ENCODE peak calls at places on chromosomes 16 and 17, in five cellular contexts. One of them, this sample, is unnamed.

GRCh38 chr17:15966183-15966878 is 21.4 kb downstream of the ADORA2B start:
- DNase-seq in trophoblast cell: peak
- DNase-seq in IMR-90: peak
- DNase-seq in H9: peak
- DNase-seq in mesendoderm: peak
- DNase-seq in this sample: peak

GRCh38 chr17:79301469-79301868 is 226.8 kb downstream of the ENGASE start:
- DNase-seq in H9: no peak
- DNase-seq in mesendoderm: peak
- DNase-seq in trophoblast cell: no peak
- DNase-seq in IMR-90: no peak
- DNase-seq in this sample: no peak

GRCh38 chr17:38428150-38428642 is at the start of gene ARHGAP23:
- DNase-seq in IMR-90: peak
- DNase-seq in trophoblast cell: peak
- DNase-seq in mesendoderm: peak
- DNase-seq in H9: peak
- DNase-seq in this sample: no peak

GRCh38 chr17:49106366-49107210 is 26.0 kb upstream of the B4GALNT2 start:
- DNase-seq in IMR-90: peak
- DNase-seq in H9: no peak
- DNase-seq in mesendoderm: peak
- DNase-seq in trophoblast cell: peak
- DNase-seq in this sample: no peak

GRCh38 chr17:18946536-18946935 is 5.4 kb upstream of the SLC5A10 start:
- DNase-seq in H9: peak
- DNase-seq in IMR-90: peak
- DNase-seq in mesendoderm: peak
- DNase-seq in trophoblast cell: peak
- DNase-seq in this sample: no peak

GRCh38 chr17:30393491-30393890 is 14.8 kb downstream of the CPD start:
- DNase-seq in IMR-90: peak
- DNase-seq in mesendoderm: no peak
- DNase-seq in H9: no peak
- DNase-seq in trophoblast cell: no peak
- DNase-seq in this sample: no peak

GRCh38 chr17:45223541-45224528 is 2.1 kb downstream of the FMNL1 start:
- DNase-seq in H9: no peak
- DNase-seq in trophoblast cell: no peak
- DNase-seq in IMR-90: no peak
- DNase-seq in mesendoderm: no peak
- DNase-seq in this sample: no peak

GRCh38 chr17:83196088-83196765 is 116.8 kb downstream of the METRNL start:
- DNase-seq in mesendoderm: no peak
- DNase-seq in H9: no peak
- DNase-seq in IMR-90: peak
- DNase-seq in trophoblast cell: no peak
- DNase-seq in this sample: no peak

GRCh38 chr16:86880316-86881117 is 302.2 kb downstream of the FOXL1 start:
- DNase-seq in trophoblast cell: no peak
- DNase-seq in IMR-90: peak
- DNase-seq in H9: no peak
- DNase-seq in mesendoderm: no peak
- DNase-seq in this sample: no peak

GRCh38 chr16:11835891-11836652 is 15.3 kb downstream of the RSL1D1 start:
- DNase-seq in mesendoderm: peak
- DNase-seq in trophoblast cell: peak
- DNase-seq in H9: no peak
- DNase-seq in IMR-90: peak
- DNase-seq in this sample: no peak

GRCh38 chr17:36197389-36197708 is 791 bp upstream of the CCL3L1 start:
- DNase-seq in IMR-90: no peak
- DNase-seq in H9: no peak
- DNase-seq in mesendoderm: no peak
- DNase-seq in trophoblast cell: no peak
- DNase-seq in this sample: no peak

DNA sequence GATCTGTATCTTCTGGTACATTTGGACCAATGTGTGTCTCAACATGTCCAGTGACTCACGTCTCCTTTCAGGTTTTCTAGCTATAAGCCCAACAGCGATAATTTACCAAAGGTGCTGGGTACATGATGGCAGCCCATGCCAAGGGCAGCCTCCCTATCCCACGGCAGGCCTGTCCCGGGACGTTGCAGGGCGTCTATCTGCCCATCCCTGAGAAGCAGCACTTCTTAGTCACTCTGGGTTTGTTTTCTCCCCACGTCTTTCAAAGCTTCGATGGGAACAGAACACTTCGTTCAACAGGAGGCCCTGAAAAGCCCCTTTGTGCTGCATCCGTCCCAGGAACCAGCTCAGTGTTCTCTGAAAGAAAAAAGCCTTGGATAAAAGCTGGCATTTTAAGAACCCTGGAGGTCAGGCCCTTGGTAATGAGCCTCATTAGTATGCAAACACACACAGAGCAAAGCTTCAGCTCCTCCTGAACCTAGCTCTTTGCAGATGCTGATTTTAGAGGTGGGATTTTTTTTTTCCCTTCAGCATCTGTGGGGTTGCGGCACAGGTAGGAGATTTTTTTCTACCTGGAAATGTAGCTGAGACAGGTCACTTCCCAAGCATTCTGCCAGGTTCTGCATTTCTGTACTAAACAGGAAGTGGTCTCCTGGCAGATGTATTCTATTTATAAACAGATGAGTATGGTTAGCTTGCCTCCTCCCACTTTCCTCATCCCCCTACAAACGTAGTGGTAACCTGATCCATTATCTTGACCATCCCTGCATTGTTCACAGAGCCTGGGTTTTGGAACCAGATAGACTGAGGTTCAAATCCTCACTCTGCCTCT is 17.5 kb upstream of the MT4 start:
- DNase-seq in IMR-90: peak
- DNase-seq in trophoblast cell: no peak
- DNase-seq in mesendoderm: peak
- DNase-seq in H9: peak
- DNase-seq in this sample: peak
- H3K4me2 ChIP-seq in IMR-90: peak
- H3K4me2 ChIP-seq in trophoblast cell: no peak
- H3K4me2 ChIP-seq in mesendoderm: no peak
- H3K4me2 ChIP-seq in H9: peak
- H3K4me2 ChIP-seq in this sample: peak

DNA sequence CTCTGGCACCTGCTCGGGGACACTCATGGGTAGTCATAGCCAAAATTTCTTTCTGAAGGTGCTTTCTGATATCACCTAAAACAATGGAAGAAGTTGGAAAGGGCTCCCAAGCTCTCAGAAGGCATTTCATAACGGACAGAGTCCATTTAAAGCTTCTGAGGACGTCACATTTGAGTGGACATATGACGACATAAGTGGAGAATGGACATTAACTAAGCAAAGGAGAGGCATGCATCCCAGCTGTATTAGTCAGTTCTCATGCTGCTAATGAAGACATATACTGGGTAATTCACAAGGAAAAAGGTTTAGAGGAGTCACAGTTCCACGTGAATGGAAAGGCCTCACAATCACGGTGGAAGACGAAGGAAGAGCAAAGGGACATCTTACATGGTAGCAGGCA is 260.2 kb upstream of the DYNLRB2 start:
- DNase-seq in mesendoderm: no peak
- DNase-seq in IMR-90: peak
- DNase-seq in trophoblast cell: no peak
- DNase-seq in H9: no peak
- DNase-seq in this sample: no peak
- H2AK5ac ChIP-seq in mesendoderm: no peak
- H2AK5ac ChIP-seq in IMR-90: no peak
- H2AK5ac ChIP-seq in trophoblast cell: no peak
- H2AK5ac ChIP-seq in H9: no peak
- H2AK5ac ChIP-seq in this sample: no peak

GRCh38 chr16:67459858-67460144 is 21.2 kb downstream of the ATP6V0D1 start:
- DNase-seq in mesendoderm: no peak
- DNase-seq in trophoblast cell: no peak
- DNase-seq in H9: no peak
- DNase-seq in IMR-90: no peak
- DNase-seq in this sample: no peak
- H3K23ac ChIP-seq in mesendoderm: no peak
- H3K23ac ChIP-seq in trophoblast cell: no peak
- H3K23ac ChIP-seq in H9: no peak
- H3K23ac ChIP-seq in IMR-90: no peak
- H3K23ac ChIP-seq in this sample: no peak

GRCh38 chr17:77848257-77848656 is 110.2 kb upstream of the TNRC6C start:
- DNase-seq in trophoblast cell: no peak
- DNase-seq in IMR-90: no peak
- DNase-seq in H9: no peak
- DNase-seq in mesendoderm: no peak
- DNase-seq in this sample: no peak

GRCh38 chr17:77846531-77847085 is 111.9 kb upstream of the TNRC6C start:
- DNase-seq in H9: no peak
- DNase-seq in trophoblast cell: no peak
- DNase-seq in IMR-90: no peak
- DNase-seq in mesendoderm: no peak
- DNase-seq in this sample: no peak

GRCh38 chr17:77845541-77846225 is 112.8 kb upstream of the TNRC6C start:
- DNase-seq in H9: no peak
- DNase-seq in IMR-90: no peak
- DNase-seq in trophoblast cell: no peak
- DNase-seq in mesendoderm: no peak
- DNase-seq in this sample: no peak

GRCh38 chr17:77849203-77849602 is 109.3 kb upstream of the TNRC6C start:
- DNase-seq in trophoblast cell: no peak
- DNase-seq in mesendoderm: no peak
- DNase-seq in H9: no peak
- DNase-seq in IMR-90: no peak
- DNase-seq in this sample: no peak

GRCh38 chr17:77847211-77848085 is 111.1 kb upstream of the TNRC6C start:
- DNase-seq in mesendoderm: no peak
- DNase-seq in H9: no peak
- DNase-seq in IMR-90: no peak
- DNase-seq in trophoblast cell: no peak
- DNase-seq in this sample: no peak
- H3K4me2 ChIP-seq in mesendoderm: no peak
- H3K4me2 ChIP-seq in H9: no peak
- H3K4me2 ChIP-seq in IMR-90: no peak
- H3K4me2 ChIP-seq in trophoblast cell: no peak
- H3K4me2 ChIP-seq in this sample: no peak

GRCh38 chr17:69412336-69412735 is 2.2 kb upstream of the MAP2K6 start:
- DNase-seq in IMR-90: no peak
- DNase-seq in H9: no peak
- DNase-seq in mesendoderm: no peak
- DNase-seq in trophoblast cell: no peak
- DNase-seq in this sample: no peak

GRCh38 chr17:69411766-69412165 is 2.7 kb upstream of the MAP2K6 start:
- DNase-seq in H9: no peak
- DNase-seq in IMR-90: no peak
- DNase-seq in trophoblast cell: no peak
- DNase-seq in mesendoderm: no peak
- DNase-seq in this sample: no peak

GRCh38 chr17:69415431-69415830 is 934 bp downstream of the MAP2K6 start:
- DNase-seq in trophoblast cell: no peak
- DNase-seq in mesendoderm: no peak
- DNase-seq in IMR-90: no peak
- DNase-seq in H9: no peak
- DNase-seq in this sample: no peak

GRCh38 chr17:69417545-69418483 is 3.3 kb downstream of the MAP2K6 start:
- DNase-seq in H9: no peak
- DNase-seq in mesendoderm: no peak
- DNase-seq in trophoblast cell: no peak
- DNase-seq in IMR-90: no peak
- DNase-seq in this sample: no peak

GRCh38 chr17:69414408-69415274 is at the start of gene MAP2K6:
- DNase-seq in H9: peak
- DNase-seq in trophoblast cell: peak
- DNase-seq in IMR-90: peak
- DNase-seq in mesendoderm: peak
- DNase-seq in this sample: peak
- H2AK5ac ChIP-seq in H9: no peak
- H2AK5ac ChIP-seq in trophoblast cell: no peak
- H2AK5ac ChIP-seq in IMR-90: no peak
- H2AK5ac ChIP-seq in mesendoderm: no peak
- H2AK5ac ChIP-seq in this sample: no peak

DNA sequence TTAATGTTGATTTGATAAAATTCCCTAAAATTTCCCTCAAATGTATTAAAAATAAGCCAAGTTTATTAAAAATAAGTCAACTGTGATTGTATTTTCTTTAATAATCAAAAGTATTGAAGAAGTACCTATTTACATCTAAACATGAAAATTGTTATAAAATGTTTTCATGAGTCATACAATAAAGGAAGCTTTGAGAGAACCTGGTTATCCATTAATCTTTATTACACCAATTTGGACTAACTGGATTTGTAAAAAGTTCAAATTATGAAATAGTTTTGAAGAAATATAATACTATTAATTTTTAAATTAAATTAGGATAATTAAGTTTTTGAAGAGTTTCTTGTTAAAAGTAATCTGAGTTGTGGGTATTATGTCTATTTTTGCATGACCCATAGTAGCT is 63.8 kb downstream of the COX10 start:
- DNase-seq in IMR-90: no peak
- DNase-seq in trophoblast cell: no peak
- DNase-seq in H9: no peak
- DNase-seq in mesendoderm: no peak
- DNase-seq in this sample: no peak
- H3K23ac ChIP-seq in IMR-90: no peak
- H3K23ac ChIP-seq in trophoblast cell: no peak
- H3K23ac ChIP-seq in H9: no peak
- H3K23ac ChIP-seq in mesendoderm: no peak
- H3K23ac ChIP-seq in this sample: no peak

GRCh38 chr16:81808933-81809480 is 29.9 kb downstream of the PLCG2 start:
- DNase-seq in mesendoderm: no peak
- DNase-seq in H9: no peak
- DNase-seq in trophoblast cell: no peak
- DNase-seq in IMR-90: no peak
- DNase-seq in this sample: no peak

GRCh38 chr16:81810361-81810760 is 31.3 kb downstream of the PLCG2 start:
- DNase-seq in IMR-90: no peak
- DNase-seq in H9: no peak
- DNase-seq in trophoblast cell: no peak
- DNase-seq in mesendoderm: no peak
- DNase-seq in this sample: no peak

GRCh38 chr16:81810894-81811538 is 31.9 kb downstream of the PLCG2 start:
- DNase-seq in mesendoderm: no peak
- DNase-seq in IMR-90: no peak
- DNase-seq in trophoblast cell: no peak
- DNase-seq in H9: no peak
- DNase-seq in this sample: no peak

GRCh38 chr16:81807767-81808166 is 28.7 kb downstream of the PLCG2 start:
- DNase-seq in trophoblast cell: no peak
- DNase-seq in mesendoderm: peak
- DNase-seq in IMR-90: no peak
- DNase-seq in H9: no peak
- DNase-seq in this sample: no peak

DNA sequence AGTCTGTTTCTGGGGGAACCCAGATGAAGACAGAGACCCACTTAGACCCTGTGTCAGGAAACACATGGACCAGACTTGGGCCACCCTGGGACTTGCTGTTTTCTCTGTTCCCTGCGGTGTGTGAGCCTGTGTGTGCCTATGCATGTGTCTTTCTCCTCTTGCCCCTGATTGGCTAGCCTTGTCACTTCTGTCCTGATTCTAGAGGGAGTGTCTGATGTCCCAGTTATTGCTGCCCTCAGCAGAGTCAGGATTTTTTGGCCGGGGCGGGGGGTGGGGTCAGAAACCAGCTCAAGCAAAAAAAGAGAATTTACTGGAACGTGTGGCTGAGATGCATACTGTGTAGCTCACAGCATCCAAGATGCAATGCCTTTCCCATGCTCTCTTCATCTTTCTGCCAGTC is 30.5 kb downstream of the PLCG2 start:
- DNase-seq in trophoblast cell: no peak
- DNase-seq in mesendoderm: no peak
- DNase-seq in H9: no peak
- DNase-seq in IMR-90: no peak
- DNase-seq in this sample: no peak
- H3K4me2 ChIP-seq in trophoblast cell: no peak
- H3K4me2 ChIP-seq in mesendoderm: no peak
- H3K4me2 ChIP-seq in H9: no peak
- H3K4me2 ChIP-seq in IMR-90: no peak
- H3K4me2 ChIP-seq in this sample: no peak

This sample was measured in neuronal stem cell.